ENCODE peak calls at places on chromosome 4, in ten cellular contexts. I is ovary; J is heart left ventricle; W is CD8-positive, alpha-beta T cell; M is MM.1S; L is cardiac muscle cell; V is IMR-90; B is tibial nerve; A is A673; Q is adrenal gland. K is an unnamed sample.

GRCh38 chr4:47530801-47531200 is 45.7 kb downstream of the ATP10D start:
- DNase-seq in V (no peak), I (no peak), M (no peak), W (no peak), J (no peak), Q (no peak), B (no peak), L (no peak), A (no peak), K (no peak)

GRCh38 chr4:127188847-127189246 is 443.9 kb upstream of the INTU start:
- DNase-seq in Q (peak), J (no peak), I (no peak), A (peak), B (no peak), L (peak), M (no peak), W (no peak), V (peak), K (no peak)

GRCh38 chr4:113686950-113687718 is 74.4 kb downstream of the CAMK2D start:
- DNase-seq in A (no peak), B (no peak), J (no peak), Q (no peak), L (no peak), W (no peak), V (peak), M (no peak), I (no peak), K (no peak)

GRCh38 chr4:141697116-141697515 is 60.7 kb downstream of the IL15 start:
- DNase-seq in L (no peak), W (no peak), B (no peak), I (no peak), J (no peak), M (no peak), A (no peak), V (no peak), Q (no peak), K (no peak)

GRCh38 chr4:94483895-94484294 is 32.2 kb downstream of the PDLIM5 start:
- DNase-seq in L (no peak), W (no peak), I (no peak), Q (no peak), J (no peak), B (no peak), M (no peak), A (no peak), V (no peak), K (no peak)

GRCh38 chr4:185849543-185850185 is 37.7 kb upstream of the SORBS2 start:
- DNase-seq in W (no peak), M (no peak), L (no peak), J (peak), V (no peak), B (peak), I (peak), A (no peak), Q (no peak), K (no peak)

GRCh38 chr4:113756005-113756410 is 5.5 kb downstream of the CAMK2D start:
- DNase-seq in V (peak), B (no peak), Q (no peak), L (no peak), J (no peak), A (peak), M (no peak), I (no peak), W (no peak), K (peak)

GRCh38 chr4:125016892-125017299 is 297.9 kb upstream of the FAT4 start:
- DNase-seq in J (peak), V (no peak), M (no peak), Q (no peak), I (no peak), A (no peak), L (peak), B (no peak), W (no peak), K (no peak)

GRCh38 chr4:8307714-8308113 is 38.2 kb downstream of the HTRA3 start:
- DNase-seq in L (no peak), A (no peak), J (peak), W (no peak), M (no peak), I (peak), V (no peak), Q (no peak), B (no peak), K (no peak)

GRCh38 chr4:165085946-165086345 is 26.7 kb downstream of the TMEM192 start:
- DNase-seq in I (no peak), V (no peak), M (no peak), L (no peak), B (no peak), A (peak), W (no peak), J (no peak), Q (no peak), K (no peak)

GRCh38 chr4:40046311-40046980 is 10.2 kb upstream of the N4BP2 start:
- DNase-seq in A (no peak), I (peak), Q (no peak), W (no peak), V (peak), L (peak), J (peak), M (no peak), B (peak), K (no peak)

GRCh38 chr4:4752576-4753401 is 106.7 kb upstream of the MSX1 start:
- DNase-seq in L (no peak), A (no peak), W (no peak), M (no peak), Q (no peak), B (no peak), J (no peak), V (no peak), I (no peak), K (no peak)

GRCh38 chr4:55444822-55445221 is 49.1 kb downstream of the TMEM165 start:
- DNase-seq in B (no peak), Q (peak), A (peak), V (peak), L (peak), W (no peak), I (no peak), J (no peak), M (no peak), K (no peak)

GRCh38 chr4:140047017-140047640 is 106.9 kb downstream of the MAML3 start:
- DNase-seq in Q (no peak), J (peak), I (no peak), L (no peak), W (no peak), V (no peak), A (no peak), B (no peak), M (no peak), K (no peak)

GRCh38 chr4:71732706-71733105 is 51.2 kb downstream of the GC start:
- DNase-seq in J (no peak), B (no peak), I (no peak), L (peak), A (peak), V (peak), M (peak), W (no peak), Q (no peak), K (peak)
- TF ChIP-seq CTCF in J (peak), B (no peak), I (no peak), L (peak), A (peak), V (peak), M (peak), W (no peak), Q (peak), K (peak)

GRCh38 chr4:184792950-184793555 is 32.7 kb downstream of the ACSL1 start:
- DNase-seq in Q (no peak), B (no peak), J (no peak), L (no peak), I (no peak), W (peak), M (no peak), V (peak), A (peak), K (no peak)

GRCh38 chr4:184796906-184797305 is 28.9 kb downstream of the ACSL1 start:
- DNase-seq in I (no peak), V (no peak), Q (no peak), A (no peak), J (no peak), B (no peak), W (no peak), L (no peak), M (no peak), K (no peak)

GRCh38 chr4:184794470-184794869 is 31.3 kb downstream of the ACSL1 start:
- DNase-seq in I (no peak), B (no peak), M (no peak), A (no peak), Q (no peak), L (no peak), J (no peak), V (no peak), W (no peak), K (no peak)

GRCh38 chr4:184793735-184794355 is 31.9 kb downstream of the ACSL1 start:
- DNase-seq in J (no peak), V (no peak), L (no peak), I (no peak), B (no peak), M (no peak), W (no peak), A (no peak), Q (no peak), K (no peak)

DNA sequence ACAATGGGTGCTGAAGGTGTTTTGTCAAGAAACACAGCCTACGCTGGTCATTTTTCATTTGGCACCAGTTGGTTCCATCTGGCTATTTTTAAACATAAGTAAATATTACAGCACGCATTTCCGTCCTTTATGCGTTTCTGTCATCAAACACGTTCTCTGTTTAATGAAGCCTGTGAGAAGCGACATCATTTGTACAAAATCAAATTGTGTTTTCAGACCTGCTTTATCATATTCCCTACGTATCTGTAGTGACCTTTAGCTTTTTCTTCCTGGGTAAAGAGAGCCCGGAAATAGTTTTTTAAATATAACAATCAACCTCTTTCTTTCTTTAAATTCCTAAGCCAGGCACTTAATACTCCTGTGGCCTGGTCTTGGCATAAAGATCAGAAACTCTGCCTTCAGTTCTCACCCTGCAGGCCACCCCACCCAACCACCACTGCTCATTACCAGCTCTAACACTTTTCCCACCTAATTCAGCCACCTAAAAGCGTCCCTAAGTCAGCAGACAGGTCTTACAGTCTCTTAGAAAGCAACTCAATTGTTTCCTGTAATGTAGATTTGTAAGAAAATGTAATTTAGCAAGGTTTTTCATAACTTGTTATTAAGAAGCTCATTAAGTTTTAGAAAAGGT is 30.4 kb downstream of the ACSL1 start:
- DNase-seq in J (no peak), I (no peak), Q (no peak), M (no peak), A (no peak), B (no peak), V (no peak), W (no peak), L (no peak), K (no peak)
- TF ChIP-seq CTCF in J (no peak), I (no peak), Q (no peak), M (no peak), A (no peak), B (no peak), V (no peak), W (no peak), L (no peak), K (no peak)

GRCh38 chr4:153541426-153542096 is 75.4 kb downstream of the TMEM131L start:
- DNase-seq in Q (no peak), W (no peak), L (no peak), J (no peak), V (peak), I (no peak), A (no peak), M (no peak), B (no peak), K (no peak)
- TF ChIP-seq CTCF in Q (no peak), W (no peak), L (no peak), J (no peak), V (peak), I (no peak), A (no peak), M (no peak), B (no peak), K (no peak)

GRCh38 chr4:102625232-102625930 is 124.2 kb downstream of the NFKB1 start:
- DNase-seq in A (peak), B (no peak), V (peak), M (peak), J (peak), Q (peak), W (peak), L (peak), I (peak), K (peak)
- TF ChIP-seq CTCF in A (peak), B (peak), V (peak), M (peak), J (no peak), Q (peak), W (peak), L (peak), I (no peak), K (peak)

GRCh38 chr4:10733486-10733885 is 48.9 kb upstream of the CLNK start:
- DNase-seq in I (no peak), W (no peak), V (no peak), B (no peak), M (no peak), Q (no peak), A (no peak), L (no peak), J (no peak), K (no peak)
- TF ChIP-seq CTCF in I (no peak), W (no peak), V (no peak), B (no peak), M (no peak), Q (no peak), A (no peak), L (no peak), J (no peak), K (no peak)

GRCh38 chr4:155170569-155170968 is 37.9 kb upstream of the NPY2R start:
- DNase-seq in Q (no peak), A (no peak), I (no peak), J (no peak), M (no peak), B (no peak), W (no peak), V (no peak), L (no peak), K (no peak)
- TF ChIP-seq CTCF in Q (no peak), A (no peak), I (no peak), J (no peak), M (no peak), B (no peak), W (no peak), V (no peak), L (no peak), K (no peak)

GRCh38 chr4:128385683-128386304 is 98.2 kb upstream of the PGRMC2 start:
- DNase-seq in M (no peak), W (no peak), Q (no peak), J (no peak), A (peak), V (peak), B (no peak), L (no peak), I (no peak), K (peak)
- TF ChIP-seq CTCF in M (no peak), W (no peak), Q (no peak), J (no peak), A (peak), V (peak), B (no peak), L (peak), I (no peak), K (peak)

DNA sequence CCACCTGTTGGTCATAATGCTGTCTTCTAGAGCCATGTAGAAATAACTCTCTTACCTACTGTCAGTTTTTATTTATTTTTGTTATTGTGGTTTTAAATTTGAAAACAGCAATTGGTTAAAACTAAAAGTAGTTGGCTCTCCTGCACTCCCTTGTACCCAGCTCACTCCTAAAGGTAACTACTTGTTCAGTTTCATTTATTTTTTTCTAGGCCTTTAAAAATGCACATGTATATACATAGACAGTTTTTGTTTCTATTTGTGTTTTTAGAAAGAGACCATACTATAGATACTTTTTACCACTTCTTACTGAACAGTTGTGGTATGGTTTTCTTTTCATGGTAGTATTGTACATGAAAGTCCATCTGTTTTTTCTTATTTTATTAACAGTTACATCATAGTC is 16.8 kb downstream of the SMAD1 start:
- DNase-seq in J (no peak), Q (no peak), M (peak), L (no peak), W (no peak), V (no peak), A (no peak), B (no peak), I (no peak), K (no peak)
- TF ChIP-seq CTCF in J (no peak), Q (no peak), M (no peak), L (no peak), W (no peak), V (no peak), A (no peak), B (no peak), I (no peak), K (peak)